ENCODE peak calls at places on chromosomes 13 and 19, in eight cellular contexts. E is foreskin fibroblast; Y is CD4-positive, alpha-beta memory T cell; Q is SIG-M5; H is G401; J is stimulated activated CD8-positive, alpha-beta memory T cell treated with anti-CD3 and anti-CD28 coated beads, Interleukin-15, amount 100 ng/mL, for 4 hours; L is stimulated activated CD4-positive, alpha-beta T cell treated with anti-CD3 and anti-CD28 coated beads, Interleukin-1b, Interleukin-23, amount 100 ng/mL, for 1 hour; R is GM10248. O is an unnamed sample.

GRCh38 chr13:59691501-59692066 is 472.1 kb downstream of the DIAPH3 start:
- DNase-seq in H (no peak), Y (no peak), L (no peak), Q (no peak), R (no peak), E (peak), J (no peak), O (no peak)

GRCh38 chr13:101529419-101529818 is 76.9 kb downstream of the ITGBL1 start:
- DNase-seq in J (no peak), R (no peak), E (peak), L (no peak), Q (no peak), H (no peak), Y (peak), O (peak)

GRCh38 chr13:51632643-51633357 is 48.5 kb downstream of the WDFY2 start:
- DNase-seq in J (no peak), L (no peak), H (peak), Q (no peak), R (no peak), Y (no peak), E (no peak), O (no peak)

GRCh38 chr19:18995804-18996241 is 37.5 kb downstream of the SUGP2 start:
- DNase-seq in Y (no peak), H (peak), L (no peak), J (no peak), E (peak), R (peak), Q (no peak), O (peak)

GRCh38 chr13:24261566-24261965 is 47.8 kb upstream of the C1QTNF9 start:
- DNase-seq in L (no peak), H (no peak), Q (no peak), Y (peak), J (no peak), E (no peak), R (no peak), O (no peak)

GRCh38 chr19:4038057-4038456 is 28.6 kb downstream of the ZBTB7A start:
- DNase-seq in E (no peak), J (no peak), H (no peak), L (no peak), Y (no peak), Q (no peak), R (no peak), O (no peak)

GRCh38 chr19:14363203-14364097 is 17.8 kb upstream of the ADGRE5 start:
- DNase-seq in Q (no peak), R (peak), H (peak), J (no peak), Y (no peak), E (peak), L (no peak), O (peak)

GRCh38 chr19:29013325-29013724 is 199.6 kb downstream of the UQCRFS1 start:
- DNase-seq in Q (no peak), H (no peak), J (no peak), R (no peak), E (no peak), Y (no peak), L (no peak), O (no peak)

GRCh38 chr19:9961103-9961502 is 24.8 kb upstream of the OLFM2 start:
- DNase-seq in L (no peak), H (no peak), J (no peak), Q (no peak), E (no peak), Y (no peak), R (no peak), O (no peak)